ENCODE peak calls at places on chromosomes 6 and 20, in five cellular contexts. X is nephron progenitor cell, N is glutamatergic neuron, H is HFFc6, Z is CD14-positive monocyte. Y is an unnamed sample.
A peak's percentile ranks its signal among the peaks of the same experiment; 100 is the strongest.

GRCh38 chr20:48060841-48061720 is 275.8 kb upstream of the SULF2 start:
- DNase-seq in N (no peak), X (no peak), Z (no peak), H (no peak), Y (no peak)

GRCh38 chr6:93790976-93791375 is 371.6 kb upstream of the EPHA7 start:
- DNase-seq in X (no peak), H (no peak), Z (no peak), N (no peak), Y (no peak)

GRCh38 chr6:30721198-30722024 is 1.3 kb downstream of the TUBB start:
- DNase-seq in Z (peak; percentile 89), X (peak; percentile 95), H (peak; percentile 84), N (peak; percentile 94), Y (peak; percentile 82)

GRCh38 chr6:93047033-93047432 is 372.3 kb downstream of the EPHA7 start:
- DNase-seq in X (no peak), Z (no peak), N (no peak), H (no peak), Y (no peak)

GRCh38 chr20:49210101-49210749 is 9.0 kb upstream of the DDX27 start:
- DNase-seq in N (no peak), Z (no peak), H (no peak), X (no peak), Y (no peak)

GRCh38 chr6:148367418-148368024 is 24.9 kb downstream of the SASH1 start:
- DNase-seq in N (no peak), X (no peak), Z (no peak), H (peak; percentile 48), Y (peak; percentile 36)

GRCh38 chr6:167485186-167485978 is 160.5 kb downstream of the TTLL2 start:
- DNase-seq in X (no peak), N (no peak), H (no peak), Z (no peak), Y (no peak)

GRCh38 chr6:43088654-43089056 is 12.5 kb downstream of the PTK7 start:
- DNase-seq in H (no peak), Z (no peak), X (no peak), N (no peak), Y (no peak)

GRCh38 chr20:54668271-54669053 is 193.1 kb downstream of the DOK5 start:
- DNase-seq in Z (no peak), X (peak; percentile 46), N (peak; percentile 60), H (no peak), Y (no peak)

GRCh38 chr20:48574383-48574782 is 253.4 kb downstream of the PREX1 start:
- DNase-seq in H (no peak), N (no peak), X (no peak), Z (no peak), Y (no peak)

GRCh38 chr6:142696689-142697088 is 248.3 kb downstream of the HIVEP2 start:
- DNase-seq in X (no peak), H (no peak), N (no peak), Z (no peak), Y (no peak)

GRCh38 chr20:20677186-20677585 is 35.3 kb downstream of the RALGAPA2 start:
- DNase-seq in Z (no peak), H (no peak), X (no peak), N (no peak), Y (no peak)

GRCh38 chr20:24612799-24613775 is 143.7 kb downstream of the SYNDIG1 start:
- DNase-seq in Z (no peak), N (no peak), H (no peak), X (no peak), Y (no peak)

GRCh38 chr6:30800876-30801275 is 56.5 kb upstream of the IER3 start:
- DNase-seq in H (no peak), N (no peak), X (no peak), Z (no peak), Y (no peak)

GRCh38 chr6:107587402-107587801 is 97.5 kb downstream of the SOBP start:
- DNase-seq in N (no peak), X (no peak), Z (no peak), H (no peak), Y (no peak)

GRCh38 chr6:11869656-11870340 is 91.2 kb upstream of the ADTRP start:
- DNase-seq in H (no peak), N (no peak), Z (no peak), X (no peak), Y (peak; percentile 88)

GRCh38 chr6:112109267-112109666 is 21.9 kb downstream of the FAM229B start:
- DNase-seq in Z (no peak), N (no peak), H (no peak), X (peak; percentile 30), Y (no peak)

GRCh38 chr20:6685181-6685582 is 82.3 kb upstream of the BMP2 start:
- DNase-seq in N (no peak), Z (no peak), X (no peak), H (no peak), Y (no peak)

GRCh38 chr6:35568967-35569606 is 56.4 kb upstream of the TULP1 start:
- DNase-seq in X (peak; percentile 21), N (peak; percentile 78), Z (no peak), H (no peak), Y (no peak)

GRCh38 chr6:55674672-55675071 is 95.7 kb upstream of the HMGCLL1 start:
- DNase-seq in N (no peak), X (no peak), H (no peak), Z (no peak), Y (no peak)

GRCh38 chr20:63969851-63970713 is at the start of gene ZNF512B:
- DNase-seq in H (no peak), N (peak; percentile 78), X (peak; percentile 80), Z (peak; percentile 44), Y (no peak)

GRCh38 chr6:71537717-71538116 is 249.1 kb downstream of the OGFRL1 start:
- DNase-seq in H (peak; percentile 49), N (no peak), Z (no peak), X (no peak), Y (no peak)

GRCh38 chr6:168032383-168032760 is 34.9 kb downstream of the KIF25 start:
- DNase-seq in H (peak; percentile 75), Z (no peak), N (no peak), X (no peak), Y (peak; percentile 22)

GRCh38 chr6:170080169-170080827 is 210.6 kb downstream of the DLL1 start:
- DNase-seq in H (no peak), X (no peak), Z (peak; percentile 39), N (no peak), Y (no peak)

GRCh38 chr6:30646450-30647038 is 389 bp upstream of the C6orf136 start:
- DNase-seq in Z (no peak), H (peak; percentile 87), X (peak; percentile 92), N (peak; percentile 92), Y (no peak)

GRCh38 chr6:26521485-26522391 is 16.4 kb upstream of the HMGN4 start:
- DNase-seq in H (peak; percentile 59), N (peak; percentile 90), Z (peak; percentile 78), X (peak; percentile 79), Y (peak; percentile 61)
- TF ChIP-seq CTCF in H (peak; percentile 72), N (peak; percentile 36), Z (peak; percentile 46), X (peak; percentile 27), Y (peak; percentile 22)

GRCh38 chr20:46112430-46113020 is 5.6 kb upstream of the CD40 start:
- DNase-seq in X (no peak), Z (no peak), N (no peak), H (no peak), Y (no peak)

GRCh38 chr20:46111836-46112212 is 6.3 kb upstream of the CD40 start:
- DNase-seq in N (no peak), Z (no peak), X (no peak), H (no peak), Y (no peak)

GRCh38 chr20:46108976-46109375 is 9.1 kb upstream of the CD40 start:
- DNase-seq in X (no peak), Z (no peak), H (no peak), N (no peak), Y (no peak)

GRCh38 chr20:46111028-46111835 is 6.9 kb upstream of the CD40 start:
- DNase-seq in Z (peak; percentile 83), N (no peak), H (no peak), X (no peak), Y (no peak)

GRCh38 chr20:46108435-46108841 is 9.7 kb upstream of the CD40 start:
- DNase-seq in H (no peak), N (no peak), Z (no peak), X (no peak), Y (no peak)
- TF ChIP-seq CTCF in H (no peak), N (no peak), Z (no peak), X (no peak), Y (no peak)

GRCh38 chr6:87078983-87079616 is 15.8 kb downstream of the CGA start:
- DNase-seq in N (peak; percentile 84), Z (peak; percentile 51), X (peak; percentile 81), H (peak; percentile 52), Y (peak; percentile 7)

GRCh38 chr6:87071683-87072082 is 23.2 kb downstream of the CGA start:
- DNase-seq in Z (no peak), H (no peak), X (no peak), N (no peak), Y (no peak)

GRCh38 chr6:87068804-87069203 is 26.1 kb downstream of the CGA start:
- DNase-seq in H (no peak), Z (no peak), X (no peak), N (no peak), Y (no peak)

GRCh38 chr6:87070750-87071149 is 24.2 kb downstream of the CGA start:
- DNase-seq in H (no peak), X (no peak), Z (no peak), N (no peak), Y (no peak)

DNA sequence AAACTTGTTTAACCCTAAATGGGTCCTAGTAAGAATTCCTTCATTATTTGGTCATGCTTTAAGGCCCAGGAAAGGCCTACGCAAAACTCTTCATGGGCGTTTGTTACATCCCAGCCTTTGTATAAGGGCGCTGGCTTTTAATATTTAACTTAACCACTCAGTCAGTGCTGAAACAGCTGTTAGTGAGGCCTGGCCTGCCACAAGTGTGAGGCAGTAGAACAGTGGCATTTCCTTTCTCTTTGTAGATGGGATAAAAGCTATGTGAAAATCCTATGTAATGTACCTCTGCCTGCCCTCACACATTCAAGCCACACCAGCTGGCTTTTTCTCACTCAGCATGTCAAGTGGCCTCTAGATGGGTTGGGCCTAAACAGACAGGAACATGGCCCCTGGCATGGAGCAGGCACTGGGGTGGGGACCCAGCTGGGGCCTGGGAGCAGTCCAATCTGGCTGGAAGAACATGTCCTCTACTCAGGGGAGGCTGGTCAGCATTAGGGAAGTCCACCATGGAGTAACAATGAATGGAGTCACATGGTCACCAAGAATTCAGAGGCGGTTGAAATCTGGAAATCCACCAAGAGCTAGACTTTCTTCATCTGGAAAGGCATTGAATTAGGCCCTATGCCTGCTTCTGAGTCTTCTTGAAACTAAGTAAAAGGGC is 20.7 kb downstream of the CGA start:
- DNase-seq in Z (no peak), X (no peak), N (no peak), H (no peak), Y (no peak)
- TF ChIP-seq CTCF in Z (no peak), X (no peak), N (no peak), H (no peak), Y (no peak)

DNA sequence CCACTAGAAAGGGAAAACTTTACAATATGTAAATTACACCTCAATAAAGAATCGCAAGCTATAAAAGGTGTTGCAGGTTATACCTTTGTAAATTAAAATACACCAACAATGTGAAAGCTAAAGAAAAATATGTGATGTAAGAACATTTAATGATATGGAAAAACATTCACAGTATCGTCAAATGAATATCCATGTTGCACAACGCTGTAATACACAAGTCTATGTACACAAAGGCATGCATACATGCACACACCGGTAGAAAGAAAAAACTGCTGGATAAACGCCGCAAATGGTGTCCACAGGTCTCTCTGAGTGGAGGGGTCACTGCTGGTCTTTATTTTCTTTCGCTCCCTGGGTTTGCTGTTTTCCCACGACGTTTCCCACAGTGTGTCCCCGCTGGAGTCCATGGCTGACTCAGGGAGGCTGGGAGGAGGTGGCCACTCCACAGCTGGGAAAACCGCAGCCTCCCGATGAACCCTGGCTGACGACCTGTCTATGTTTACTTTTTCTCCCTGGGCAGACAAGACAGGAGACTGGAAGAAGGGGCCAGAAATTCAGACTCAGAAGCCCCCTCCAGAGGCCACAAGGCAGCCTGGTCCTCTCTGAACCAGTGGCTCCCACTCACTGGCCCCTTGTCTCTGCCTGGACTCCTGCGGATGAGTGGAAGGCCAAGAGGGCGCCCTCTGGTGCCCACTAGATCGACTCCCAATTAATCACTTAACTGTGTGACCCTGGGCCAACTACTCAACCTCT is 13.0 kb upstream of the BPI start:
- DNase-seq in H (no peak), X (peak; percentile 39), N (no peak), Z (no peak), Y (no peak)
- TF ChIP-seq CTCF in H (peak; percentile 71), X (peak; percentile 36), N (no peak), Z (peak; percentile 27), Y (peak; percentile 53)

Y was measured in AG09319.